ENCODE peak calls at places on chromosomes 1 and 21, in five cellular contexts. One of them, this sample, is unnamed.

GRCh38 chr1:114367810-114368209 is 143.2 kb downstream of the TRIM33 start:
- DNase-seq in heart left ventricle: no peak
- DNase-seq in stomach: no peak
- DNase-seq in uterus: no peak
- DNase-seq in adrenal gland: no peak
- DNase-seq in this sample: no peak

GRCh38 chr1:203442821-203443220 is 32.8 kb upstream of the PRELP start:
- DNase-seq in stomach: no peak
- DNase-seq in uterus: no peak
- DNase-seq in heart left ventricle: no peak
- DNase-seq in adrenal gland: no peak
- DNase-seq in this sample: no peak

GRCh38 chr1:53625049-53625448 is 113.9 kb downstream of the GLIS1 start:
- DNase-seq in stomach: no peak
- DNase-seq in adrenal gland: peak
- DNase-seq in uterus: no peak
- DNase-seq in heart left ventricle: no peak
- DNase-seq in this sample: no peak

GRCh38 chr1:201557572-201557958 is 18.6 kb downstream of the NAV1 start:
- DNase-seq in uterus: no peak
- DNase-seq in heart left ventricle: no peak
- DNase-seq in stomach: no peak
- DNase-seq in adrenal gland: no peak
- DNase-seq in this sample: no peak

GRCh38 chr1:163172596-163172995 is 30.1 kb downstream of the RGS5 start:
- DNase-seq in stomach: no peak
- DNase-seq in adrenal gland: no peak
- DNase-seq in uterus: no peak
- DNase-seq in heart left ventricle: no peak
- DNase-seq in this sample: no peak

GRCh38 chr1:222912730-222913129 is 97.9 kb downstream of the DISP1 start:
- DNase-seq in heart left ventricle: no peak
- DNase-seq in adrenal gland: no peak
- DNase-seq in stomach: no peak
- DNase-seq in uterus: no peak
- DNase-seq in this sample: no peak

GRCh38 chr21:44687671-44688070 is 5.7 kb upstream of the KRTAP12-1 start:
- DNase-seq in stomach: no peak
- DNase-seq in uterus: no peak
- DNase-seq in adrenal gland: no peak
- DNase-seq in heart left ventricle: no peak
- DNase-seq in this sample: no peak

GRCh38 chr1:30868833-30869435 is 39.6 kb downstream of the SDC3 start:
- DNase-seq in adrenal gland: no peak
- DNase-seq in heart left ventricle: no peak
- DNase-seq in uterus: no peak
- DNase-seq in stomach: no peak
- DNase-seq in this sample: no peak

GRCh38 chr1:145782166-145783099 is 41.5 kb downstream of the RNF115 start:
- DNase-seq in heart left ventricle: no peak
- DNase-seq in adrenal gland: no peak
- DNase-seq in uterus: no peak
- DNase-seq in stomach: no peak
- DNase-seq in this sample: peak

GRCh38 chr1:104072915-104073371 is 323.2 kb downstream of the AMY1C start:
- DNase-seq in adrenal gland: no peak
- DNase-seq in stomach: no peak
- DNase-seq in heart left ventricle: no peak
- DNase-seq in uterus: no peak
- DNase-seq in this sample: no peak

GRCh38 chr1:156744786-156745419 is 4.0 kb upstream of the MRPL24 start:
- DNase-seq in uterus: no peak
- DNase-seq in heart left ventricle: no peak
- DNase-seq in stomach: no peak
- DNase-seq in adrenal gland: no peak
- DNase-seq in this sample: no peak

GRCh38 chr21:42478504-42478903 is 17.5 kb downstream of the RSPH1 start:
- DNase-seq in stomach: no peak
- DNase-seq in heart left ventricle: no peak
- DNase-seq in adrenal gland: no peak
- DNase-seq in uterus: no peak
- DNase-seq in this sample: no peak

GRCh38 chr21:26489781-26490180 is 83.3 kb downstream of the CYYR1 start:
- DNase-seq in stomach: no peak
- DNase-seq in heart left ventricle: no peak
- DNase-seq in adrenal gland: no peak
- DNase-seq in uterus: no peak
- DNase-seq in this sample: no peak

GRCh38 chr21:46118871-46119564 is 21.1 kb downstream of the COL6A2 start:
- DNase-seq in stomach: no peak
- DNase-seq in heart left ventricle: peak
- DNase-seq in adrenal gland: no peak
- DNase-seq in uterus: peak
- DNase-seq in this sample: no peak

GRCh38 chr1:22050330-22050729 is 2.2 kb upstream of the CDC42 start:
- DNase-seq in uterus: no peak
- DNase-seq in adrenal gland: no peak
- DNase-seq in stomach: no peak
- DNase-seq in heart left ventricle: no peak
- DNase-seq in this sample: no peak

GRCh38 chr1:22051607-22052114 is 848 bp upstream of the CDC42 start:
- DNase-seq in uterus: no peak
- DNase-seq in adrenal gland: no peak
- DNase-seq in stomach: no peak
- DNase-seq in heart left ventricle: no peak
- DNase-seq in this sample: no peak

GRCh38 chr1:22045604-22046228 is 6.8 kb upstream of the CDC42 start:
- DNase-seq in adrenal gland: no peak
- DNase-seq in heart left ventricle: no peak
- DNase-seq in uterus: no peak
- DNase-seq in stomach: no peak
- DNase-seq in this sample: no peak

GRCh38 chr1:22044690-22045420 is 7.7 kb upstream of the CDC42 start:
- DNase-seq in heart left ventricle: no peak
- DNase-seq in adrenal gland: no peak
- DNase-seq in stomach: no peak
- DNase-seq in uterus: no peak
- DNase-seq in this sample: no peak

DNA sequence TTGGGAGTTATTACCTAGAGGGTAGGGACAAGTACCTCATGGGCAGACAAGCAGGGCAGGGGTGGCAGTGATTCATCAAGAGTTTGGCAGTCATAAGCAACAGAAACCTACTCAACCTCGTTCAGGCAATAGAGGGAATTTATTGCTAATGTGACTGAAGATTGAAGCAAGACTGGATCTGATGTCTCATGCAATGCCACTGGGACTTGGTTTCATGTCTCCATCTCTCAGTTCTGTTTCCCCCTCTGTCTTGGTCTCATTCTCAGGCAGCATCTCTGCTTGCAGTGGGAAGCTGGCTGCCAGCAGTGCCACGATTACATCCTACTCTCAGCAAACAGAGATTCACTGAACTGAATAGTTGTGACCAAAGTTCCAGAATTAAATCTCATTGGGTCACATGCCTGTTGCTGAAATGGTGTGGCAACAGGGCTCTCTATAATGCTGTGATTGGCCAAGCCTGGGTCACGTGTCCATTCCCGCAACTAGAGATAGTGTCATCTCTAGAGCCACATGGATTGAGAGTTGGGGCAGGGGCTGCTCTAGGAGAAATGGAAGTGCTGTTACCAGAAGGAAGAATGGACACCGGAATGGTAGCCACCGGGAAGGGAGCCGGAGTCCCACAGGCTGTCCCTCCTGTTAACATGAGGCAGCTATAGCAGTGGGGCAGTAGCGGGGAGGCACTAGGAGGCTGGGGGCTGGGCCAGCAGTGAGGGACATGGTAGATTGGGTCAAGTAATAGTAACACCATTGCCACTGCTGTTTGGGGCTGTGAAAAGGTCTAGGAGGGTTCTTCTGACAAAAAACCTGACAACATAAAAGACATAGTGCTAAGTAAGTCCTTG is 3.9 kb upstream of the CDC42 start:
- DNase-seq in uterus: no peak
- DNase-seq in heart left ventricle: no peak
- DNase-seq in stomach: no peak
- DNase-seq in adrenal gland: peak
- DNase-seq in this sample: peak
- TF ChIP-seq POLR2A in uterus: no peak
- TF ChIP-seq POLR2A in heart left ventricle: no peak
- TF ChIP-seq POLR2A in stomach: no peak
- TF ChIP-seq POLR2A in adrenal gland: no peak
- TF ChIP-seq POLR2A in this sample: no peak

GRCh38 chr1:248873409-248873992 is 14.6 kb upstream of the ZNF692 start:
- DNase-seq in heart left ventricle: peak
- DNase-seq in adrenal gland: peak
- DNase-seq in stomach: peak
- DNase-seq in uterus: peak
- DNase-seq in this sample: peak
- TF ChIP-seq POLR2A in heart left ventricle: peak
- TF ChIP-seq POLR2A in adrenal gland: peak
- TF ChIP-seq POLR2A in stomach: no peak
- TF ChIP-seq POLR2A in uterus: peak
- TF ChIP-seq POLR2A in this sample: no peak

DNA sequence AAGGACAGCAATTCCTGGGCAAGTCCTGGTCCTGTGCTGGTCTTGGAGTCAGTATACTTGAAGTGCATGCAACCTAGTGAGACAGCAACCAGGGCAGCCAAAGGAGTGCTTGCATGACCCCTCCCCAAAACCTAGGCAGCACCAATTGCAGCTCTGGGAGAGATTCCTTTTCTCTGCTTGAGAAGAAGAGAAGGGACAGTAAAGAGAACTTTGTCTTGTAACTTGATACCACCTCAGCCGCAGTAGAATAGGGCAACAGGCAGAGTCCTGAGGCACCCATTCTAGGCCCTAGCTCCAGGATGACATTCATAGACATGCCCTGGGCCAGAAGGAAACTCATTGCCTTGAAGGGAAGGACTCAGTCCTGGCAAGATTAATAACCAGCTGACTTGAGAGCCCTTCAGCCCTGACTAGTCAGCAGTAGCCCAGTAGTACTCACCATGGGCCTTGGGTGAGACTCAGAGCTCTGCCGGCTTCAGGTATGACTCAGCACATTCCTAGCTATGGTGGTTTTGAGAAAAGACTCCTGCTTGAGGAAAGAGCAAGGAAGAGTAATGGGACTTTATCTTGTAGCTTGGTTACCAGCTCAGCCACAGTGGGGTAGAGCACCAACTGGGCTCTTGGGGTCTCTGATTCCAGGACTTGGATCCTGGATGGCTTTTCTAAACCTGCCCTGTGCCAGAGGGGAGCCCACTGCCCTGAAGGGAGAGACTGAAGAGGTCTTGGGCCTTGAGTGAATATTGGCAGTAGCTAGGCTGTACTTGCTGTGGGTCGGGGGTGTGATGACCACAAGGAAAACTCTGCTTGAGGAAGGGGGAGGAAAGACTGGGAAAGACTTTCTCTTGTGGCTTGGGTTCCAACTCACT is 51.7 kb upstream of the ACADM start:
- DNase-seq in heart left ventricle: no peak
- DNase-seq in uterus: no peak
- DNase-seq in stomach: no peak
- DNase-seq in adrenal gland: peak
- DNase-seq in this sample: peak
- TF ChIP-seq POLR2A in heart left ventricle: no peak
- TF ChIP-seq POLR2A in uterus: no peak
- TF ChIP-seq POLR2A in stomach: no peak
- TF ChIP-seq POLR2A in adrenal gland: no peak
- TF ChIP-seq POLR2A in this sample: no peak

GRCh38 chr1:1919304-1920056 is 401 bp upstream of the TMEM52 start:
- DNase-seq in stomach: peak
- DNase-seq in uterus: peak
- DNase-seq in adrenal gland: peak
- DNase-seq in heart left ventricle: peak
- DNase-seq in this sample: peak
- TF ChIP-seq POLR2A in stomach: no peak
- TF ChIP-seq POLR2A in uterus: peak
- TF ChIP-seq POLR2A in adrenal gland: no peak
- TF ChIP-seq POLR2A in heart left ventricle: no peak
- TF ChIP-seq POLR2A in this sample: no peak

DNA sequence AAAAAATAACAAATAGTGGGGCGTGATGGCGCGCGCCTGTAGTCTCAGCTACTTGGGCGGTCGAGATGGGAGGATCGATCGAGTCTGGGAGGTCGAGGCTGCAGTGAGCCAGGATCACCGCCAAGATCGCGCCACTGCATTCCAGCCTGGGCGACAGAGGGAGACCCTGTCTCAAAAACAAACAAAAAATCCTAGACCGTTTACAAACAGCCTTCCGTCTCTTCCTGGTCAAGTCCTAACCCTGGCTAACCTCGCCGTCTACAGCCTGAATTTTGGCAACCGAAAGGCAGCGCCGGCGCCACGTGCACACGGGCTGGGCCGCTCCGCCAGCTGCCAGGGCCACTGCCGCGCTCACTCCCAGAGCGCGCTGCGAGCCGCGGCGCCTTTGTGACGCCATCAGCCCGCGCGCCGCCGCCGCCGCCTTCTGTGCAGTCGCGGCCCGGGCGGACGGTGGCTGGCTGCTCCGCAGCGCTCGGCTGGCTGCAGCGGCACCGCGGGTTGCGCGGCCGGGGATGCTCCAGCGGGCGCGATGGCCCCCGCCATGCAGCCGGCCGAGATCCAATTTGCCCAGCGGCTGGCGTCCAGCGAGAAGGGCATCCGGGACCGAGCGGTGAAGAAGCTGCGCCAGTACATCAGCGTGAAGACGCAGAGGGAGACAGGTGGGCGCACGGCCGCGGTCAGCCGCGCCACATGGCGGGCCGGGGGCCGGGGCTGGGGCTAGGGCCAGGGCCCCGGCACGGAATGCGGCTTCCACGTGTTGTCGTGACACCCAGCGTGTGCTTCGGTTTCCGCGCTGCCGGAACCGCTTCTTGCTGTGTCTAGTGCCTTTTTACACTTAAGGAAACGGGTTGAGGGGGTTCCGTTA is at the start of the genes HSF2BP and RRP1B:
- DNase-seq in heart left ventricle: peak
- DNase-seq in adrenal gland: peak
- DNase-seq in uterus: peak
- DNase-seq in stomach: peak
- DNase-seq in this sample: peak
- TF ChIP-seq POLR2A in heart left ventricle: peak
- TF ChIP-seq POLR2A in adrenal gland: peak
- TF ChIP-seq POLR2A in uterus: peak
- TF ChIP-seq POLR2A in stomach: no peak
- TF ChIP-seq POLR2A in this sample: peak

GRCh38 chr1:214446772-214447556 is 104.4 kb downstream of the PTPN14 start:
- DNase-seq in stomach: peak
- DNase-seq in heart left ventricle: no peak
- DNase-seq in adrenal gland: no peak
- DNase-seq in uterus: peak
- DNase-seq in this sample: peak
- TF ChIP-seq POLR2A in stomach: no peak
- TF ChIP-seq POLR2A in heart left ventricle: no peak
- TF ChIP-seq POLR2A in adrenal gland: no peak
- TF ChIP-seq POLR2A in uterus: no peak
- TF ChIP-seq POLR2A in this sample: no peak